ENCODE peak calls at places on chromosomes 6 and 20, in ten cellular contexts. E is A549, B is transverse colon, G is Peyer's patch, O is heart left ventricle, L is NB4, T is IMR-90, C is spleen, K is breast epithelium, S is body of pancreas. F is an unnamed sample.
A peak's percentile ranks its signal among the peaks of the same experiment; 100 is the strongest.

GRCh38 chr6:64489760-64490159 is 854.2 kb downstream of the PHF3 start:
- DNase-seq in O (no peak), L (no peak), K (no peak), C (no peak), G (no peak), T (no peak), S (no peak), B (no peak), E (no peak), F (no peak)

GRCh38 chr20:37042986-37043972 is 52.5 kb downstream of the RBL1 start:
- DNase-seq in L (no peak), T (no peak), C (no peak), E (no peak), K (no peak), S (no peak), G (no peak), B (peak; percentile 9), O (no peak), F (no peak)

GRCh38 chr6:14466278-14466677 is 348.7 kb downstream of the CD83 start:
- DNase-seq in B (no peak), E (no peak), L (no peak), C (no peak), K (no peak), T (peak; percentile 58), O (no peak), S (no peak), G (no peak), F (no peak)

GRCh38 chr20:61963885-61964674 is 101.6 kb downstream of the TAF4 start:
- DNase-seq in C (no peak), S (no peak), L (no peak), K (no peak), T (no peak), E (no peak), O (no peak), B (no peak), G (no peak), F (no peak)

GRCh38 chr20:40983898-40984297 is 44.7 kb upstream of the TOP1 start:
- DNase-seq in K (no peak), O (no peak), L (no peak), C (no peak), G (no peak), T (no peak), B (no peak), S (no peak), E (no peak), F (no peak)

GRCh38 chr6:56848105-56848504 is 106.8 kb upstream of the BEND6 start:
- DNase-seq in K (no peak), C (no peak), O (no peak), B (no peak), L (peak; percentile 18), E (no peak), S (no peak), T (no peak), G (no peak), F (no peak)

GRCh38 chr6:12890171-12890790 is 173.7 kb downstream of the PHACTR1 start:
- DNase-seq in B (no peak), S (no peak), O (no peak), L (peak; percentile 35), C (no peak), T (no peak), K (no peak), E (peak; percentile 17), G (no peak), F (no peak)

GRCh38 chr6:34817337-34817910 is 25.5 kb downstream of the BLTP3A start:
- DNase-seq in E (no peak), T (no peak), O (no peak), S (no peak), G (no peak), C (no peak), K (no peak), B (no peak), L (no peak), F (no peak)

GRCh38 chr20:63174309-63175030 is 41.5 kb downstream of the YTHDF1 start:
- DNase-seq in S (no peak), O (no peak), G (no peak), K (no peak), E (no peak), T (no peak), C (no peak), B (no peak), L (no peak), F (no peak)

GRCh38 chr6:122789862-122790739 is 1.0 kb downstream of the SMPDL3A start:
- DNase-seq in K (peak; percentile 22), E (no peak), B (no peak), C (peak; percentile 73), S (no peak), G (no peak), T (peak; percentile 30), L (peak; percentile 36), O (no peak), F (no peak)

GRCh38 chr20:64029293-64030117 is 6.5 kb upstream of the C20orf204 start:
- DNase-seq in O (no peak), T (no peak), B (no peak), L (no peak), G (no peak), E (no peak), K (no peak), C (no peak), S (no peak), F (no peak)

GRCh38 chr6:163334264-163334663 is 80.3 kb upstream of the QKI start:
- DNase-seq in E (no peak), G (no peak), C (no peak), O (no peak), S (no peak), T (no peak), K (no peak), L (peak; percentile 55), B (no peak), F (no peak)

GRCh38 chr20:13081877-13082276 is 73.1 kb downstream of the SPTLC3 start:
- DNase-seq in L (no peak), G (no peak), T (no peak), B (no peak), O (no peak), E (no peak), C (no peak), K (no peak), S (no peak), F (no peak)

GRCh38 chr20:6746901-6747609 is 20.4 kb upstream of the BMP2 start:
- DNase-seq in B (no peak), E (peak; percentile 62), S (no peak), C (no peak), T (peak; percentile 28), L (peak; percentile 58), K (no peak), G (no peak), O (no peak), F (no peak)

GRCh38 chr20:61251529-61252393 is at the start of gene CDH4:
- DNase-seq in E (peak; percentile 45), C (no peak), B (no peak), O (no peak), L (no peak), T (no peak), G (peak; percentile 33), S (no peak), K (no peak), F (peak; percentile 78)

GRCh38 chr6:40295251-40295949 is 291.8 kb downstream of the LRFN2 start:
- DNase-seq in L (no peak), K (no peak), B (no peak), T (no peak), O (no peak), G (no peak), E (no peak), C (no peak), S (no peak), F (no peak)
- TF ChIP-seq POLR2A in L (no peak), K (no peak), B (no peak), T (no peak), O (no peak), G (no peak), E (no peak), C (no peak), S (no peak), F (no peak)

GRCh38 chr6:18245642-18246041 is 18.7 kb downstream of the DEK start:
- DNase-seq in E (no peak), G (no peak), T (no peak), B (no peak), S (no peak), L (no peak), K (no peak), C (no peak), O (no peak), F (no peak)

GRCh38 chr6:18246205-18246604 is 18.1 kb downstream of the DEK start:
- DNase-seq in G (no peak), B (no peak), L (no peak), O (no peak), S (no peak), E (no peak), T (no peak), K (no peak), C (no peak), F (no peak)

GRCh38 chr6:18245079-18245478 is 19.3 kb downstream of the DEK start:
- DNase-seq in C (no peak), B (no peak), K (no peak), E (no peak), T (no peak), G (no peak), L (no peak), S (no peak), O (no peak), F (no peak)

GRCh38 chr6:18247002-18247401 is 17.3 kb downstream of the DEK start:
- DNase-seq in E (no peak), T (no peak), O (no peak), G (no peak), S (no peak), L (no peak), B (no peak), K (no peak), C (no peak), F (no peak)

DNA sequence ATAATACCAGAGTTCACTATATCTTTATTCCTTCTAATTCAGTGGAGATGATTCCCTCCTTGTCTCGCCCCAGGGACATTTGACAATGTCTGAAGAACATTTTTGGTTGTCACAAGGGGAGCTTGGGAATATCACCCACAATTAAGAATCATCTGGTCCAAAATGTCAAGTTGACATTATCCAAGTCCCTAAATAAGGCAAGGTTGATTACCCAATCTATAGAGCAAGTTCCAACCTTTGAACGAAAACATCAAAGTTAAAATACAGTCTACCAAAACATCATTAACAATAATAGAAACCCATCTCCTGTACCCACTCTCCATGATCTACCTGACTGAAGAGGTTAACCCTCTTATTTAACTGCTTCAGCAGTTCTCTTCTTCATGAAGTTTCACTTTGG is 15.6 kb downstream of the DEK start:
- DNase-seq in K (no peak), L (no peak), B (no peak), T (no peak), S (no peak), O (no peak), E (no peak), C (no peak), G (no peak), F (no peak)
- TF ChIP-seq POLR2A in K (no peak), L (no peak), B (no peak), T (no peak), S (no peak), O (no peak), E (no peak), C (no peak), G (no peak), F (no peak)

GRCh38 chr6:30219244-30219643 is 6.0 kb upstream of the TRIM26 start:
- DNase-seq in L (peak; percentile 82), O (no peak), S (peak; percentile 72), C (no peak), K (no peak), B (peak; percentile 64), G (no peak), E (peak; percentile 58), T (peak; percentile 44), F (peak; percentile 38)
- TF ChIP-seq POLR2A in L (peak; percentile 39), O (no peak), S (no peak), C (no peak), K (no peak), B (no peak), G (no peak), E (no peak), T (no peak), F (no peak)

GRCh38 chr20:49892260-49893216 is 22.8 kb downstream of the SPATA2 start:
- DNase-seq in O (peak; percentile 70), C (peak; percentile 81), T (no peak), K (no peak), G (no peak), L (no peak), E (no peak), B (no peak), S (no peak), F (no peak)
- TF ChIP-seq POLR2A in O (no peak), C (no peak), T (no peak), K (no peak), G (no peak), L (no peak), E (no peak), B (no peak), S (no peak), F (no peak)